ENCODE peak calls at places on chromosomes 2 and 18, in seven cellular contexts. One of them, this sample, is unnamed.

GRCh38 chr2:221002101-221002500 is 570.0 kb downstream of the EPHA4 start:
- DNase-seq in NCI-H524 treated with DMSO at 0.1 percent for 48 hours: no peak
- DNase-seq in NCI-H510A: no peak
- DNase-seq in stromal cell of bone marrow: no peak
- DNase-seq in EH: no peak
- DNase-seq in A549: no peak
- DNase-seq in NCI-H1417: no peak
- DNase-seq in this sample: no peak

GRCh38 chr18:10226971-10227370 is 227.5 kb upstream of the APCDD1 start:
- DNase-seq in A549: no peak
- DNase-seq in EH: no peak
- DNase-seq in NCI-H1417: no peak
- DNase-seq in NCI-H510A: no peak
- DNase-seq in stromal cell of bone marrow: no peak
- DNase-seq in NCI-H524 treated with DMSO at 0.1 percent for 48 hours: no peak
- DNase-seq in this sample: no peak

GRCh38 chr2:187215576-187216240 is 232.3 kb downstream of the CALCRL start:
- DNase-seq in NCI-H510A: no peak
- DNase-seq in A549: no peak
- DNase-seq in NCI-H1417: no peak
- DNase-seq in EH: peak
- DNase-seq in stromal cell of bone marrow: peak
- DNase-seq in NCI-H524 treated with DMSO at 0.1 percent for 48 hours: no peak
- DNase-seq in this sample: no peak

GRCh38 chr2:217622205-217622621 is 380.6 kb downstream of the TNS1 start:
- DNase-seq in EH: peak
- DNase-seq in stromal cell of bone marrow: no peak
- DNase-seq in NCI-H524 treated with DMSO at 0.1 percent for 48 hours: no peak
- DNase-seq in A549: no peak
- DNase-seq in NCI-H1417: no peak
- DNase-seq in NCI-H510A: peak
- DNase-seq in this sample: peak

GRCh38 chr2:85326406-85326945 is 1.3 kb downstream of the TGOLN2 start:
- DNase-seq in A549: no peak
- DNase-seq in NCI-H1417: peak
- DNase-seq in NCI-H510A: no peak
- DNase-seq in NCI-H524 treated with DMSO at 0.1 percent for 48 hours: no peak
- DNase-seq in stromal cell of bone marrow: no peak
- DNase-seq in EH: peak
- DNase-seq in this sample: no peak

GRCh38 chr2:121664086-121664485 is 14.8 kb upstream of the CLASP1 start:
- DNase-seq in NCI-H510A: no peak
- DNase-seq in stromal cell of bone marrow: no peak
- DNase-seq in EH: no peak
- DNase-seq in A549: no peak
- DNase-seq in NCI-H524 treated with DMSO at 0.1 percent for 48 hours: no peak
- DNase-seq in NCI-H1417: no peak
- DNase-seq in this sample: no peak

GRCh38 chr2:99595373-99595772 is 105.6 kb upstream of the REV1 start:
- DNase-seq in NCI-H524 treated with DMSO at 0.1 percent for 48 hours: no peak
- DNase-seq in stromal cell of bone marrow: no peak
- DNase-seq in A549: no peak
- DNase-seq in EH: no peak
- DNase-seq in NCI-H1417: no peak
- DNase-seq in NCI-H510A: no peak
- DNase-seq in this sample: no peak

GRCh38 chr2:225064362-225064761 is 22.1 kb upstream of the DOCK10 start:
- DNase-seq in NCI-H510A: no peak
- DNase-seq in EH: no peak
- DNase-seq in NCI-H1417: no peak
- DNase-seq in stromal cell of bone marrow: no peak
- DNase-seq in A549: no peak
- DNase-seq in NCI-H524 treated with DMSO at 0.1 percent for 48 hours: no peak
- DNase-seq in this sample: no peak

GRCh38 chr2:225097035-225097434 is 54.8 kb upstream of the DOCK10 start:
- DNase-seq in A549: no peak
- DNase-seq in NCI-H1417: no peak
- DNase-seq in EH: peak
- DNase-seq in NCI-H510A: no peak
- DNase-seq in NCI-H524 treated with DMSO at 0.1 percent for 48 hours: no peak
- DNase-seq in stromal cell of bone marrow: no peak
- DNase-seq in this sample: no peak

GRCh38 chr2:19865151-19865550 is 36.6 kb downstream of the TTC32 start:
- DNase-seq in NCI-H510A: no peak
- DNase-seq in NCI-H524 treated with DMSO at 0.1 percent for 48 hours: no peak
- DNase-seq in NCI-H1417: no peak
- DNase-seq in EH: no peak
- DNase-seq in stromal cell of bone marrow: no peak
- DNase-seq in A549: no peak
- DNase-seq in this sample: no peak

GRCh38 chr2:105784577-105784976 is 39.9 kb downstream of the NCK2 start:
- DNase-seq in stromal cell of bone marrow: no peak
- DNase-seq in A549: no peak
- DNase-seq in EH: no peak
- DNase-seq in NCI-H524 treated with DMSO at 0.1 percent for 48 hours: no peak
- DNase-seq in NCI-H510A: no peak
- DNase-seq in NCI-H1417: no peak
- DNase-seq in this sample: no peak

GRCh38 chr2:46298522-46299351 is 1.5 kb downstream of the EPAS1 start:
- DNase-seq in NCI-H524 treated with DMSO at 0.1 percent for 48 hours: no peak
- DNase-seq in stromal cell of bone marrow: no peak
- DNase-seq in A549: peak
- DNase-seq in EH: peak
- DNase-seq in NCI-H1417: no peak
- DNase-seq in NCI-H510A: no peak
- DNase-seq in this sample: no peak

GRCh38 chr2:201971516-201972228 is 62.0 kb upstream of the FZD7 start:
- DNase-seq in stromal cell of bone marrow: peak
- DNase-seq in NCI-H510A: no peak
- DNase-seq in A549: no peak
- DNase-seq in NCI-H524 treated with DMSO at 0.1 percent for 48 hours: no peak
- DNase-seq in EH: peak
- DNase-seq in NCI-H1417: no peak
- DNase-seq in this sample: no peak

GRCh38 chr18:76490701-76491171 is 4.3 kb downstream of the ZNF516 start:
- DNase-seq in A549: peak
- DNase-seq in NCI-H524 treated with DMSO at 0.1 percent for 48 hours: no peak
- DNase-seq in NCI-H1417: peak
- DNase-seq in NCI-H510A: peak
- DNase-seq in EH: peak
- DNase-seq in stromal cell of bone marrow: no peak
- DNase-seq in this sample: peak

GRCh38 chr2:240394549-240394948 is 40.9 kb upstream of the GPC1 start:
- DNase-seq in stromal cell of bone marrow: no peak
- DNase-seq in NCI-H524 treated with DMSO at 0.1 percent for 48 hours: no peak
- DNase-seq in A549: no peak
- DNase-seq in NCI-H1417: no peak
- DNase-seq in NCI-H510A: no peak
- DNase-seq in EH: no peak
- DNase-seq in this sample: no peak

GRCh38 chr2:206515580-206515979 is 72.2 kb downstream of the ADAM23 start:
- DNase-seq in NCI-H524 treated with DMSO at 0.1 percent for 48 hours: no peak
- DNase-seq in NCI-H510A: no peak
- DNase-seq in NCI-H1417: no peak
- DNase-seq in EH: no peak
- DNase-seq in stromal cell of bone marrow: no peak
- DNase-seq in A549: no peak
- DNase-seq in this sample: no peak

GRCh38 chr2:112876257-112876970 is 34.6 kb upstream of the IL37 start:
- DNase-seq in A549: no peak
- DNase-seq in NCI-H1417: no peak
- DNase-seq in stromal cell of bone marrow: no peak
- DNase-seq in NCI-H524 treated with DMSO at 0.1 percent for 48 hours: no peak
- DNase-seq in EH: no peak
- DNase-seq in NCI-H510A: no peak
- DNase-seq in this sample: no peak

GRCh38 chr18:45962461-45962860 is 4.7 kb downstream of the EPG5 start:
- DNase-seq in NCI-H1417: no peak
- DNase-seq in NCI-H524 treated with DMSO at 0.1 percent for 48 hours: no peak
- DNase-seq in A549: no peak
- DNase-seq in EH: peak
- DNase-seq in stromal cell of bone marrow: peak
- DNase-seq in NCI-H510A: no peak
- DNase-seq in this sample: no peak

GRCh38 chr2:170073288-170073687 is 104.7 kb upstream of the MYO3B start:
- DNase-seq in stromal cell of bone marrow: peak
- DNase-seq in NCI-H524 treated with DMSO at 0.1 percent for 48 hours: no peak
- DNase-seq in NCI-H510A: no peak
- DNase-seq in NCI-H1417: no peak
- DNase-seq in EH: peak
- DNase-seq in A549: no peak
- DNase-seq in this sample: peak

GRCh38 chr18:47492691-47493090 is 241.2 kb upstream of the SKOR2 start:
- DNase-seq in A549: no peak
- DNase-seq in stromal cell of bone marrow: no peak
- DNase-seq in NCI-H1417: no peak
- DNase-seq in NCI-H524 treated with DMSO at 0.1 percent for 48 hours: no peak
- DNase-seq in NCI-H510A: no peak
- DNase-seq in EH: no peak
- DNase-seq in this sample: no peak

GRCh38 chr2:43074052-43074451 is 152.4 kb downstream of the ZFP36L2 start:
- DNase-seq in NCI-H510A: no peak
- DNase-seq in stromal cell of bone marrow: no peak
- DNase-seq in NCI-H1417: no peak
- DNase-seq in EH: no peak
- DNase-seq in A549: no peak
- DNase-seq in NCI-H524 treated with DMSO at 0.1 percent for 48 hours: no peak
- DNase-seq in this sample: no peak